ENCODE peak calls at places on chromosomes 6 and 20, in ten cellular contexts. One of them, this sample, is unnamed.

GRCh38 chr6:56004421-56004820 is 129.0 kb upstream of the BMP5 start:
- DNase-seq in CD4-positive, alpha-beta T cell: no peak
- DNase-seq in activated CD4-positive, alpha-beta T cell treated with anti-CD3 and anti-CD28 coated beads, Interleukin-2, amount 10 ng/mL, durations not matched to agents 7 days and 5 days: no peak
- DNase-seq in left lung: no peak
- DNase-seq in NCI-H1092 treated with DMSO at 0.1 percent for 48 hours: no peak
- DNase-seq in tibial artery: no peak
- DNase-seq in lower lobe of right lung: no peak
- DNase-seq in GM04504: no peak
- DNase-seq in NCI-H526: no peak
- DNase-seq in mesendoderm: no peak
- DNase-seq in this sample: no peak

GRCh38 chr20:24098886-24099285 is 110.3 kb upstream of the GGTLC1 start:
- DNase-seq in CD4-positive, alpha-beta T cell: no peak
- DNase-seq in activated CD4-positive, alpha-beta T cell treated with anti-CD3 and anti-CD28 coated beads, Interleukin-2, amount 10 ng/mL, durations not matched to agents 7 days and 5 days: no peak
- DNase-seq in left lung: no peak
- DNase-seq in NCI-H1092 treated with DMSO at 0.1 percent for 48 hours: no peak
- DNase-seq in tibial artery: no peak
- DNase-seq in lower lobe of right lung: no peak
- DNase-seq in GM04504: no peak
- DNase-seq in NCI-H526: no peak
- DNase-seq in mesendoderm: no peak
- DNase-seq in this sample: no peak

GRCh38 chr6:15073344-15073789 is 172.5 kb upstream of the JARID2 start:
- DNase-seq in CD4-positive, alpha-beta T cell: no peak
- DNase-seq in activated CD4-positive, alpha-beta T cell treated with anti-CD3 and anti-CD28 coated beads, Interleukin-2, amount 10 ng/mL, durations not matched to agents 7 days and 5 days: no peak
- DNase-seq in left lung: no peak
- DNase-seq in NCI-H1092 treated with DMSO at 0.1 percent for 48 hours: no peak
- DNase-seq in tibial artery: no peak
- DNase-seq in lower lobe of right lung: no peak
- DNase-seq in GM04504: no peak
- DNase-seq in NCI-H526: no peak
- DNase-seq in mesendoderm: peak
- DNase-seq in this sample: no peak

GRCh38 chr6:5556011-5556410 is 294.7 kb downstream of the FARS2 start:
- DNase-seq in CD4-positive, alpha-beta T cell: no peak
- DNase-seq in activated CD4-positive, alpha-beta T cell treated with anti-CD3 and anti-CD28 coated beads, Interleukin-2, amount 10 ng/mL, durations not matched to agents 7 days and 5 days: no peak
- DNase-seq in left lung: no peak
- DNase-seq in NCI-H1092 treated with DMSO at 0.1 percent for 48 hours: no peak
- DNase-seq in tibial artery: no peak
- DNase-seq in lower lobe of right lung: no peak
- DNase-seq in GM04504: no peak
- DNase-seq in NCI-H526: no peak
- DNase-seq in mesendoderm: no peak
- DNase-seq in this sample: no peak

GRCh38 chr6:13444604-13445003 is 42.8 kb downstream of the GFOD1 start:
- DNase-seq in CD4-positive, alpha-beta T cell: no peak
- DNase-seq in activated CD4-positive, alpha-beta T cell treated with anti-CD3 and anti-CD28 coated beads, Interleukin-2, amount 10 ng/mL, durations not matched to agents 7 days and 5 days: no peak
- DNase-seq in left lung: no peak
- DNase-seq in NCI-H1092 treated with DMSO at 0.1 percent for 48 hours: no peak
- DNase-seq in tibial artery: no peak
- DNase-seq in lower lobe of right lung: no peak
- DNase-seq in GM04504: no peak
- DNase-seq in NCI-H526: no peak
- DNase-seq in mesendoderm: no peak
- DNase-seq in this sample: no peak

GRCh38 chr20:59004493-59004762 is 2.6 kb downstream of the CTSZ start:
- DNase-seq in CD4-positive, alpha-beta T cell: peak
- DNase-seq in activated CD4-positive, alpha-beta T cell treated with anti-CD3 and anti-CD28 coated beads, Interleukin-2, amount 10 ng/mL, durations not matched to agents 7 days and 5 days: peak
- DNase-seq in left lung: no peak
- DNase-seq in NCI-H1092 treated with DMSO at 0.1 percent for 48 hours: no peak
- DNase-seq in tibial artery: peak
- DNase-seq in lower lobe of right lung: peak
- DNase-seq in GM04504: no peak
- DNase-seq in NCI-H526: no peak
- DNase-seq in mesendoderm: no peak
- DNase-seq in this sample: peak

GRCh38 chr6:5188646-5189045 is 72.1 kb downstream of the LYRM4 start:
- DNase-seq in CD4-positive, alpha-beta T cell: no peak
- DNase-seq in activated CD4-positive, alpha-beta T cell treated with anti-CD3 and anti-CD28 coated beads, Interleukin-2, amount 10 ng/mL, durations not matched to agents 7 days and 5 days: no peak
- DNase-seq in left lung: no peak
- DNase-seq in NCI-H1092 treated with DMSO at 0.1 percent for 48 hours: no peak
- DNase-seq in tibial artery: no peak
- DNase-seq in lower lobe of right lung: no peak
- DNase-seq in GM04504: no peak
- DNase-seq in NCI-H526: no peak
- DNase-seq in mesendoderm: no peak
- DNase-seq in this sample: no peak

GRCh38 chr20:41329435-41330342 is 10.9 kb upstream of the LPIN3 start:
- DNase-seq in CD4-positive, alpha-beta T cell: peak
- DNase-seq in activated CD4-positive, alpha-beta T cell treated with anti-CD3 and anti-CD28 coated beads, Interleukin-2, amount 10 ng/mL, durations not matched to agents 7 days and 5 days: peak
- DNase-seq in left lung: peak
- DNase-seq in NCI-H1092 treated with DMSO at 0.1 percent for 48 hours: no peak
- DNase-seq in tibial artery: peak
- DNase-seq in lower lobe of right lung: peak
- DNase-seq in GM04504: peak
- DNase-seq in NCI-H526: no peak
- DNase-seq in mesendoderm: peak
- DNase-seq in this sample: peak

GRCh38 chr6:147438758-147439528 is 69.5 kb upstream of the SAMD5 start:
- DNase-seq in CD4-positive, alpha-beta T cell: no peak
- DNase-seq in activated CD4-positive, alpha-beta T cell treated with anti-CD3 and anti-CD28 coated beads, Interleukin-2, amount 10 ng/mL, durations not matched to agents 7 days and 5 days: no peak
- DNase-seq in left lung: no peak
- DNase-seq in NCI-H1092 treated with DMSO at 0.1 percent for 48 hours: no peak
- DNase-seq in tibial artery: no peak
- DNase-seq in lower lobe of right lung: no peak
- DNase-seq in GM04504: no peak
- DNase-seq in NCI-H526: no peak
- DNase-seq in mesendoderm: peak
- DNase-seq in this sample: no peak

GRCh38 chr6:147128056-147128455 is 76.2 kb upstream of the STXBP5 start:
- DNase-seq in CD4-positive, alpha-beta T cell: no peak
- DNase-seq in activated CD4-positive, alpha-beta T cell treated with anti-CD3 and anti-CD28 coated beads, Interleukin-2, amount 10 ng/mL, durations not matched to agents 7 days and 5 days: no peak
- DNase-seq in left lung: no peak
- DNase-seq in NCI-H1092 treated with DMSO at 0.1 percent for 48 hours: no peak
- DNase-seq in tibial artery: no peak
- DNase-seq in lower lobe of right lung: no peak
- DNase-seq in GM04504: no peak
- DNase-seq in NCI-H526: no peak
- DNase-seq in mesendoderm: no peak
- DNase-seq in this sample: no peak

GRCh38 chr6:79808846-79809245 is 138.5 kb downstream of the ELOVL4 start:
- DNase-seq in CD4-positive, alpha-beta T cell: no peak
- DNase-seq in activated CD4-positive, alpha-beta T cell treated with anti-CD3 and anti-CD28 coated beads, Interleukin-2, amount 10 ng/mL, durations not matched to agents 7 days and 5 days: no peak
- DNase-seq in left lung: no peak
- DNase-seq in NCI-H1092 treated with DMSO at 0.1 percent for 48 hours: peak
- DNase-seq in tibial artery: no peak
- DNase-seq in lower lobe of right lung: no peak
- DNase-seq in GM04504: no peak
- DNase-seq in NCI-H526: no peak
- DNase-seq in mesendoderm: no peak
- DNase-seq in this sample: no peak

GRCh38 chr6:43465978-43466377 is 10.6 kb upstream of the DLK2 start:
- DNase-seq in CD4-positive, alpha-beta T cell: no peak
- DNase-seq in activated CD4-positive, alpha-beta T cell treated with anti-CD3 and anti-CD28 coated beads, Interleukin-2, amount 10 ng/mL, durations not matched to agents 7 days and 5 days: no peak
- DNase-seq in left lung: no peak
- DNase-seq in NCI-H1092 treated with DMSO at 0.1 percent for 48 hours: no peak
- DNase-seq in tibial artery: no peak
- DNase-seq in lower lobe of right lung: no peak
- DNase-seq in GM04504: no peak
- DNase-seq in NCI-H526: no peak
- DNase-seq in mesendoderm: no peak
- DNase-seq in this sample: no peak

GRCh38 chr20:13286600-13286999 is 65.5 kb downstream of the ISM1 start:
- DNase-seq in CD4-positive, alpha-beta T cell: no peak
- DNase-seq in activated CD4-positive, alpha-beta T cell treated with anti-CD3 and anti-CD28 coated beads, Interleukin-2, amount 10 ng/mL, durations not matched to agents 7 days and 5 days: no peak
- DNase-seq in left lung: no peak
- DNase-seq in NCI-H1092 treated with DMSO at 0.1 percent for 48 hours: no peak
- DNase-seq in tibial artery: no peak
- DNase-seq in lower lobe of right lung: peak
- DNase-seq in GM04504: no peak
- DNase-seq in NCI-H526: no peak
- DNase-seq in mesendoderm: no peak
- DNase-seq in this sample: no peak

GRCh38 chr20:38973546-38974120 is 11.5 kb downstream of the DHX35 start:
- DNase-seq in CD4-positive, alpha-beta T cell: no peak
- DNase-seq in activated CD4-positive, alpha-beta T cell treated with anti-CD3 and anti-CD28 coated beads, Interleukin-2, amount 10 ng/mL, durations not matched to agents 7 days and 5 days: no peak
- DNase-seq in left lung: no peak
- DNase-seq in NCI-H1092 treated with DMSO at 0.1 percent for 48 hours: no peak
- DNase-seq in tibial artery: no peak
- DNase-seq in lower lobe of right lung: no peak
- DNase-seq in GM04504: no peak
- DNase-seq in NCI-H526: no peak
- DNase-seq in mesendoderm: no peak
- DNase-seq in this sample: no peak

GRCh38 chr20:18276821-18277220 is 11.5 kb upstream of the ZNF133 start:
- DNase-seq in CD4-positive, alpha-beta T cell: peak
- DNase-seq in activated CD4-positive, alpha-beta T cell treated with anti-CD3 and anti-CD28 coated beads, Interleukin-2, amount 10 ng/mL, durations not matched to agents 7 days and 5 days: peak
- DNase-seq in left lung: peak
- DNase-seq in NCI-H1092 treated with DMSO at 0.1 percent for 48 hours: peak
- DNase-seq in tibial artery: no peak
- DNase-seq in lower lobe of right lung: peak
- DNase-seq in GM04504: peak
- DNase-seq in NCI-H526: peak
- DNase-seq in mesendoderm: peak
- DNase-seq in this sample: peak

GRCh38 chr6:170048615-170049256 is 242.1 kb downstream of the DLL1 start:
- DNase-seq in CD4-positive, alpha-beta T cell: no peak
- DNase-seq in activated CD4-positive, alpha-beta T cell treated with anti-CD3 and anti-CD28 coated beads, Interleukin-2, amount 10 ng/mL, durations not matched to agents 7 days and 5 days: no peak
- DNase-seq in left lung: peak
- DNase-seq in NCI-H1092 treated with DMSO at 0.1 percent for 48 hours: no peak
- DNase-seq in tibial artery: peak
- DNase-seq in lower lobe of right lung: peak
- DNase-seq in GM04504: no peak
- DNase-seq in NCI-H526: no peak
- DNase-seq in mesendoderm: no peak
- DNase-seq in this sample: peak

GRCh38 chr6:89787660-89788338 is 31.8 kb downstream of the MDN1 start:
- DNase-seq in CD4-positive, alpha-beta T cell: no peak
- DNase-seq in activated CD4-positive, alpha-beta T cell treated with anti-CD3 and anti-CD28 coated beads, Interleukin-2, amount 10 ng/mL, durations not matched to agents 7 days and 5 days: no peak
- DNase-seq in left lung: peak
- DNase-seq in NCI-H1092 treated with DMSO at 0.1 percent for 48 hours: no peak
- DNase-seq in tibial artery: no peak
- DNase-seq in lower lobe of right lung: no peak
- DNase-seq in GM04504: no peak
- DNase-seq in NCI-H526: no peak
- DNase-seq in mesendoderm: no peak
- DNase-seq in this sample: no peak

GRCh38 chr20:45283529-45284065 is 23.0 kb upstream of the RBPJL start:
- DNase-seq in CD4-positive, alpha-beta T cell: no peak
- DNase-seq in activated CD4-positive, alpha-beta T cell treated with anti-CD3 and anti-CD28 coated beads, Interleukin-2, amount 10 ng/mL, durations not matched to agents 7 days and 5 days: no peak
- DNase-seq in left lung: no peak
- DNase-seq in NCI-H1092 treated with DMSO at 0.1 percent for 48 hours: no peak
- DNase-seq in tibial artery: no peak
- DNase-seq in lower lobe of right lung: no peak
- DNase-seq in GM04504: no peak
- DNase-seq in NCI-H526: no peak
- DNase-seq in mesendoderm: no peak
- DNase-seq in this sample: no peak

GRCh38 chr6:110446405-110446804 is 30.0 kb downstream of the SLC22A16 start:
- DNase-seq in CD4-positive, alpha-beta T cell: no peak
- DNase-seq in activated CD4-positive, alpha-beta T cell treated with anti-CD3 and anti-CD28 coated beads, Interleukin-2, amount 10 ng/mL, durations not matched to agents 7 days and 5 days: no peak
- DNase-seq in left lung: no peak
- DNase-seq in NCI-H1092 treated with DMSO at 0.1 percent for 48 hours: no peak
- DNase-seq in tibial artery: no peak
- DNase-seq in lower lobe of right lung: no peak
- DNase-seq in GM04504: no peak
- DNase-seq in NCI-H526: no peak
- DNase-seq in mesendoderm: no peak
- DNase-seq in this sample: no peak

GRCh38 chr6:1603708-1604346 is 5.9 kb upstream of the FOXC1 start:
- DNase-seq in CD4-positive, alpha-beta T cell: no peak
- DNase-seq in activated CD4-positive, alpha-beta T cell treated with anti-CD3 and anti-CD28 coated beads, Interleukin-2, amount 10 ng/mL, durations not matched to agents 7 days and 5 days: no peak
- DNase-seq in left lung: no peak
- DNase-seq in NCI-H1092 treated with DMSO at 0.1 percent for 48 hours: no peak
- DNase-seq in tibial artery: no peak
- DNase-seq in lower lobe of right lung: no peak
- DNase-seq in GM04504: no peak
- DNase-seq in NCI-H526: peak
- DNase-seq in mesendoderm: no peak
- DNase-seq in this sample: no peak

GRCh38 chr6:109455161-109455501 is 441 bp downstream of the MICAL1 start:
- DNase-seq in CD4-positive, alpha-beta T cell: no peak
- DNase-seq in activated CD4-positive, alpha-beta T cell treated with anti-CD3 and anti-CD28 coated beads, Interleukin-2, amount 10 ng/mL, durations not matched to agents 7 days and 5 days: peak
- DNase-seq in left lung: peak
- DNase-seq in NCI-H1092 treated with DMSO at 0.1 percent for 48 hours: no peak
- DNase-seq in tibial artery: no peak
- DNase-seq in lower lobe of right lung: no peak
- DNase-seq in GM04504: no peak
- DNase-seq in NCI-H526: no peak
- DNase-seq in mesendoderm: peak
- DNase-seq in this sample: no peak

GRCh38 chr6:16712250-16712930 is 48.9 kb downstream of the ATXN1 start:
- DNase-seq in CD4-positive, alpha-beta T cell: no peak
- DNase-seq in activated CD4-positive, alpha-beta T cell treated with anti-CD3 and anti-CD28 coated beads, Interleukin-2, amount 10 ng/mL, durations not matched to agents 7 days and 5 days: no peak
- DNase-seq in left lung: no peak
- DNase-seq in NCI-H1092 treated with DMSO at 0.1 percent for 48 hours: no peak
- DNase-seq in tibial artery: no peak
- DNase-seq in lower lobe of right lung: no peak
- DNase-seq in GM04504: no peak
- DNase-seq in NCI-H526: no peak
- DNase-seq in mesendoderm: no peak
- DNase-seq in this sample: no peak

GRCh38 chr6:126170875-126171489 is 168.9 kb upstream of the CENPW start:
- DNase-seq in CD4-positive, alpha-beta T cell: no peak
- DNase-seq in activated CD4-positive, alpha-beta T cell treated with anti-CD3 and anti-CD28 coated beads, Interleukin-2, amount 10 ng/mL, durations not matched to agents 7 days and 5 days: peak
- DNase-seq in left lung: no peak
- DNase-seq in NCI-H1092 treated with DMSO at 0.1 percent for 48 hours: peak
- DNase-seq in tibial artery: no peak
- DNase-seq in lower lobe of right lung: no peak
- DNase-seq in GM04504: no peak
- DNase-seq in NCI-H526: no peak
- DNase-seq in mesendoderm: peak
- DNase-seq in this sample: no peak

GRCh38 chr6:161318456-161318855 is 44.6 kb upstream of the AGPAT4 start:
- DNase-seq in CD4-positive, alpha-beta T cell: no peak
- DNase-seq in activated CD4-positive, alpha-beta T cell treated with anti-CD3 and anti-CD28 coated beads, Interleukin-2, amount 10 ng/mL, durations not matched to agents 7 days and 5 days: no peak
- DNase-seq in left lung: no peak
- DNase-seq in NCI-H1092 treated with DMSO at 0.1 percent for 48 hours: no peak
- DNase-seq in tibial artery: no peak
- DNase-seq in lower lobe of right lung: no peak
- DNase-seq in GM04504: no peak
- DNase-seq in NCI-H526: peak
- DNase-seq in mesendoderm: no peak
- DNase-seq in this sample: no peak

GRCh38 chr20:57698191-57698866 is 11.5 kb downstream of the PMEPA1 start:
- DNase-seq in CD4-positive, alpha-beta T cell: peak
- DNase-seq in activated CD4-positive, alpha-beta T cell treated with anti-CD3 and anti-CD28 coated beads, Interleukin-2, amount 10 ng/mL, durations not matched to agents 7 days and 5 days: peak
- DNase-seq in left lung: no peak
- DNase-seq in NCI-H1092 treated with DMSO at 0.1 percent for 48 hours: no peak
- DNase-seq in tibial artery: no peak
- DNase-seq in lower lobe of right lung: no peak
- DNase-seq in GM04504: peak
- DNase-seq in NCI-H526: no peak
- DNase-seq in mesendoderm: peak
- DNase-seq in this sample: no peak

This sample was measured in aorta.